ENCODE peak calls at places on chromosome 9, in nine cellular contexts. D, B, M, A, R, U, X, O and Z are unnamed samples.

GRCh38 chr9:101999441-101999840 is 261.0 kb upstream of the GRIN3A start:
- DNase-seq in A (no peak), M (peak; percentile 3), U (no peak), O (no peak), R (no peak), X (no peak), D (no peak), B (no peak), Z (no peak)

GRCh38 chr9:92600075-92600741 is 64.4 kb upstream of the ECM2 start:
- DNase-seq in O (no peak), B (no peak), D (no peak), U (no peak), M (no peak), X (no peak), R (no peak), A (peak; percentile 48), Z (no peak)

GRCh38 chr9:133002147-133003070 is 23.9 kb downstream of the GFI1B start:
- DNase-seq in D (no peak), M (no peak), B (no peak), R (no peak), X (no peak), O (no peak), U (no peak), A (no peak), Z (no peak)

GRCh38 chr9:126032135-126032534 is 285.0 kb downstream of the PBX3 start:
- DNase-seq in R (no peak), O (no peak), M (no peak), U (no peak), B (no peak), D (no peak), A (no peak), X (no peak), Z (no peak)

GRCh38 chr9:111622626-111623025 is 8.5 kb upstream of the DNAJC25 start:
- DNase-seq in D (peak; percentile 54), X (no peak), U (peak; percentile 36), O (peak; percentile 54), B (no peak), M (no peak), A (peak; percentile 88), R (no peak), Z (no peak)

GRCh38 chr9:77158772-77159513 is 18.4 kb upstream of the VPS13A start:
- DNase-seq in A (peak; percentile 53), R (no peak), O (peak; percentile 35), D (no peak), B (no peak), U (peak; percentile 58), M (no peak), X (no peak), Z (no peak)

GRCh38 chr9:34185778-34186551 is 7.1 kb downstream of the UBAP1 start:
- DNase-seq in O (peak; percentile 93), D (peak; percentile 57), R (no peak), A (peak; percentile 97), B (peak; percentile 31), U (peak; percentile 90), M (no peak), X (no peak), Z (peak; percentile 30)

GRCh38 chr9:28688172-28688571 is 1114.9 kb upstream of the C9orf72 start:
- DNase-seq in A (no peak), U (no peak), O (no peak), R (no peak), B (no peak), D (no peak), X (no peak), M (peak; percentile 70), Z (no peak)

GRCh38 chr9:128920381-128921058 is at the start of gene PHYHD1:
- DNase-seq in U (peak; percentile 33), A (peak; percentile 87), B (no peak), M (no peak), X (no peak), O (peak; percentile 53), D (peak; percentile 67), R (peak; percentile 78), Z (no peak)

GRCh38 chr9:3865373-3865772 is 339.6 kb upstream of the RFX3 start:
- DNase-seq in U (no peak), R (no peak), X (no peak), B (no peak), A (peak; percentile 73), O (peak; percentile 35), M (no peak), D (no peak), Z (no peak)

GRCh38 chr9:133634024-133634691 is 2.0 kb upstream of the DBH start:
- DNase-seq in A (no peak), R (no peak), O (no peak), B (no peak), D (no peak), U (no peak), X (no peak), M (peak; percentile 59), Z (no peak)

GRCh38 chr9:127897194-127897692 is 2.2 kb downstream of the ST6GALNAC6 start:
- DNase-seq in D (peak; percentile 80), A (peak; percentile 72), X (no peak), B (peak; percentile 40), M (peak; percentile 95), U (no peak), O (peak; percentile 68), R (peak; percentile 85), Z (no peak)

GRCh38 chr9:16681659-16681990 is 188.8 kb downstream of the BNC2 start:
- DNase-seq in B (no peak), D (no peak), A (no peak), R (no peak), U (no peak), X (no peak), M (no peak), O (no peak), Z (no peak)

GRCh38 chr9:91589101-91589553 is 165.5 kb upstream of the NFIL3 start:
- DNase-seq in B (peak; percentile 64), A (peak; percentile 29), M (no peak), X (no peak), O (peak; percentile 75), D (no peak), R (no peak), U (peak; percentile 5), Z (peak; percentile 17)

GRCh38 chr9:93143830-93144530 is 9.9 kb upstream of the NINJ1 start:
- DNase-seq in U (no peak), A (no peak), X (peak; percentile 51), B (peak; percentile 41), O (peak; percentile 20), M (no peak), R (no peak), D (no peak), Z (no peak)

GRCh38 chr9:107755267-107755666 is 265.7 kb upstream of the KLF4 start:
- DNase-seq in A (peak; percentile 75), R (no peak), B (no peak), X (no peak), U (peak; percentile 45), M (no peak), O (peak; percentile 67), D (no peak), Z (peak; percentile 86)

GRCh38 chr9:129109504-129109903 is 1.1 kb downstream of the CRAT start:
- DNase-seq in X (no peak), R (no peak), A (peak; percentile 58), M (peak; percentile 34), B (peak; percentile 29), D (no peak), O (no peak), U (no peak), Z (no peak)

GRCh38 chr9:71681708-71682268 is 86.5 kb downstream of the CEMIP2 start:
- DNase-seq in M (no peak), D (no peak), O (peak; percentile 69), U (peak; percentile 52), B (no peak), A (peak; percentile 72), X (no peak), R (no peak), Z (no peak)

GRCh38 chr9:113616716-113617496 is 153.4 kb downstream of the RGS3 start:
- DNase-seq in A (peak; percentile 26), R (no peak), B (no peak), D (no peak), O (no peak), U (no peak), X (no peak), M (no peak), Z (no peak)
- H3K4me3 ChIP-seq in A (no peak overlapping the region), R (no peak overlapping the region), B (no peak overlapping the region), D (no peak overlapping the region), O (no peak overlapping the region), U (no peak overlapping the region), X (no peak overlapping the region), M (no peak overlapping the region), Z (no peak overlapping the region)

GRCh38 chr9:214488-215448 is at the start of gene DOCK8:
- DNase-seq in D (peak; percentile 83), A (no peak), O (peak; percentile 3), B (peak; percentile 91), X (peak; percentile 19), M (peak; percentile 86), U (no peak), R (peak; percentile 70), Z (no peak)
- TF ChIP-seq CTCF in D (no peak), A (no peak), O (no peak), B (peak; percentile 66), X (no peak), M (peak; percentile 60), U (peak; percentile 7), R (peak; percentile 59), Z (peak; percentile 11)

GRCh38 chr9:14686168-14686567 is 7.1 kb downstream of the ZDHHC21 start:
- DNase-seq in R (no peak), A (no peak), D (no peak), M (no peak), O (no peak), X (no peak), B (no peak), U (no peak), Z (no peak)

GRCh38 chr9:14687042-14687719 is 6.1 kb downstream of the ZDHHC21 start:
- DNase-seq in X (no peak), R (no peak), O (peak; percentile 94), U (peak; percentile 29), M (no peak), D (no peak), B (no peak), A (peak; percentile 65), Z (peak; percentile 26)

GRCh38 chr9:14692918-14693861 is at the start of gene ZDHHC21:
- DNase-seq in A (peak; percentile 63), U (no peak), D (peak; percentile 78), X (peak; percentile 41), O (peak; percentile 51), R (peak; percentile 82), M (peak; percentile 64), B (peak; percentile 82), Z (no peak)

GRCh38 chr9:14692536-14692917 is 705 bp downstream of the ZDHHC21 start:
- DNase-seq in B (peak; percentile 13), M (no peak), X (no peak), R (no peak), U (no peak), D (no peak), O (no peak), A (no peak), Z (no peak)

GRCh38 chr9:14690986-14691730 is 2.1 kb downstream of the ZDHHC21 start:
- DNase-seq in O (no peak), D (no peak), X (no peak), R (no peak), U (no peak), B (no peak), M (no peak), A (no peak), Z (no peak)
- H3K4me3 ChIP-seq in O (no peak overlapping the region), D (no peak overlapping the region), X (no peak overlapping the region), R (no peak overlapping the region), U (no peak overlapping the region), B (peak overlapping the region; percentile 82), M (no peak overlapping the region), A (no peak overlapping the region), Z (no peak overlapping the region)

DNA sequence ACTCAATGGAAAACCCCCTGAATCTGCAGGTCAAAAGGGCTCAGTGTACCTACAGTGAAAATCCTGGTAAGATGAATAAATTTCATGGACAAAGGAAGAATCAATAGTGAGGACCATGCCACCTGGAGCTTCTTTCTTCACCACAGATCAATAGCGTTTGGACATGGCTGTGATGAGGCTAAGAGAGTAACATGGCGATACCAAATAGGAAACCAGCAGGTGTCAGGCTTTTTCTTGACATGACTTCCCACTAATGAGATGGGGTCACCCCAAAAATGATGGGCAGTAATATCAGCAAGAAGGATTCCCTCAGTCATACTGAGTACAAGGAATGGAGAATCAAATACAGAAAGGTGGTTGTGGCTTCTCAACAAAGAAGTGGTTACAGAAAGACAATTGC is 208.5 kb upstream of the PLPPR1 start:
- DNase-seq in A (no peak), R (no peak), X (no peak), M (peak; percentile 26), U (no peak), O (no peak), D (no peak), B (no peak), Z (no peak)
- TF ChIP-seq CTCF in A (no peak), R (no peak), X (no peak), M (peak; percentile 18), U (no peak), O (no peak), D (no peak), B (no peak), Z (no peak)